ENCODE peak calls at places on chromosomes 3 and 15, in six cellular contexts. One of them, this sample, is unnamed.

GRCh38 chr15:71136159-71137137 is 21.2 kb downstream of the THSD4 start:
- DNase-seq in SW480: peak; percentile 63
- DNase-seq in M059J: peak; percentile 95
- DNase-seq in heart left ventricle: no peak
- DNase-seq in cardiac muscle cell: no peak
- DNase-seq in activated CD8-positive, alpha-beta T cell treated with anti-CD3 and anti-CD28 coated beads for 36 hours: no peak
- DNase-seq in this sample: no peak

GRCh38 chr15:77739591-77740378 is 107.1 kb upstream of the LINGO1 start:
- DNase-seq in activated CD8-positive, alpha-beta T cell treated with anti-CD3 and anti-CD28 coated beads for 36 hours: no peak
- DNase-seq in SW480: no peak
- DNase-seq in heart left ventricle: no peak
- DNase-seq in M059J: no peak
- DNase-seq in cardiac muscle cell: no peak
- DNase-seq in this sample: no peak

GRCh38 chr3:66971891-66972551 is 26.1 kb upstream of the KBTBD8 start:
- DNase-seq in M059J: peak; percentile 50
- DNase-seq in SW480: peak; percentile 75
- DNase-seq in activated CD8-positive, alpha-beta T cell treated with anti-CD3 and anti-CD28 coated beads for 36 hours: peak; percentile 79
- DNase-seq in heart left ventricle: peak; percentile 72
- DNase-seq in cardiac muscle cell: peak; percentile 93
- DNase-seq in this sample: peak; percentile 78

GRCh38 chr3:48039487-48040190 is 23.4 kb upstream of the MAP4 start:
- DNase-seq in activated CD8-positive, alpha-beta T cell treated with anti-CD3 and anti-CD28 coated beads for 36 hours: no peak
- DNase-seq in SW480: peak; percentile 74
- DNase-seq in cardiac muscle cell: peak; percentile 49
- DNase-seq in M059J: peak; percentile 93
- DNase-seq in heart left ventricle: no peak
- DNase-seq in this sample: no peak

GRCh38 chr3:32180151-32180850 is 58.2 kb upstream of the CMTM8 start:
- DNase-seq in heart left ventricle: no peak
- DNase-seq in activated CD8-positive, alpha-beta T cell treated with anti-CD3 and anti-CD28 coated beads for 36 hours: no peak
- DNase-seq in SW480: no peak
- DNase-seq in M059J: no peak
- DNase-seq in cardiac muscle cell: no peak
- DNase-seq in this sample: no peak

GRCh38 chr3:45137656-45138181 is 8.5 kb downstream of the CDCP1 start:
- DNase-seq in heart left ventricle: no peak
- DNase-seq in cardiac muscle cell: peak; percentile 35
- DNase-seq in SW480: no peak
- DNase-seq in activated CD8-positive, alpha-beta T cell treated with anti-CD3 and anti-CD28 coated beads for 36 hours: no peak
- DNase-seq in M059J: peak; percentile 51
- DNase-seq in this sample: no peak

GRCh38 chr3:99175276-99175801 is 273.8 kb upstream of the DCBLD2 start:
- DNase-seq in heart left ventricle: no peak
- DNase-seq in activated CD8-positive, alpha-beta T cell treated with anti-CD3 and anti-CD28 coated beads for 36 hours: no peak
- DNase-seq in cardiac muscle cell: no peak
- DNase-seq in M059J: no peak
- DNase-seq in SW480: no peak
- DNase-seq in this sample: no peak

GRCh38 chr15:101250931-101251829 is 668 bp downstream of the CHSY1 start:
- DNase-seq in cardiac muscle cell: peak; percentile 72
- DNase-seq in SW480: peak; percentile 52
- DNase-seq in M059J: peak; percentile 50
- DNase-seq in heart left ventricle: peak; percentile 76
- DNase-seq in activated CD8-positive, alpha-beta T cell treated with anti-CD3 and anti-CD28 coated beads for 36 hours: no peak
- DNase-seq in this sample: no peak

GRCh38 chr3:8987673-8988655 is 24.7 kb upstream of the RAD18 start:
- DNase-seq in heart left ventricle: no peak
- DNase-seq in M059J: peak; percentile 48
- DNase-seq in activated CD8-positive, alpha-beta T cell treated with anti-CD3 and anti-CD28 coated beads for 36 hours: peak; percentile 79
- DNase-seq in SW480: peak; percentile 32
- DNase-seq in cardiac muscle cell: peak; percentile 82
- DNase-seq in this sample: no peak

GRCh38 chr3:29936054-29936453 is 655.2 kb downstream of the RBMS3 start:
- DNase-seq in cardiac muscle cell: no peak
- DNase-seq in activated CD8-positive, alpha-beta T cell treated with anti-CD3 and anti-CD28 coated beads for 36 hours: no peak
- DNase-seq in heart left ventricle: no peak
- DNase-seq in M059J: no peak
- DNase-seq in SW480: no peak
- DNase-seq in this sample: no peak

GRCh38 chr15:39854161-39854560 is 65.9 kb downstream of the GPR176 start:
- DNase-seq in heart left ventricle: no peak
- DNase-seq in activated CD8-positive, alpha-beta T cell treated with anti-CD3 and anti-CD28 coated beads for 36 hours: no peak
- DNase-seq in SW480: no peak
- DNase-seq in M059J: peak; percentile 50
- DNase-seq in cardiac muscle cell: no peak
- DNase-seq in this sample: no peak

GRCh38 chr3:8239718-8240698 is 261.6 kb upstream of the LMCD1 start:
- DNase-seq in activated CD8-positive, alpha-beta T cell treated with anti-CD3 and anti-CD28 coated beads for 36 hours: peak; percentile 28
- DNase-seq in heart left ventricle: no peak
- DNase-seq in cardiac muscle cell: peak; percentile 71
- DNase-seq in M059J: peak; percentile 25
- DNase-seq in SW480: peak; percentile 33
- DNase-seq in this sample: no peak

GRCh38 chr3:99483841-99484240 is 154.6 kb upstream of the COL8A1 start:
- DNase-seq in activated CD8-positive, alpha-beta T cell treated with anti-CD3 and anti-CD28 coated beads for 36 hours: no peak
- DNase-seq in cardiac muscle cell: no peak
- DNase-seq in heart left ventricle: no peak
- DNase-seq in M059J: no peak
- DNase-seq in SW480: no peak
- DNase-seq in this sample: no peak

GRCh38 chr3:111517801-111518200 is 24.2 kb upstream of the CD96 start:
- DNase-seq in activated CD8-positive, alpha-beta T cell treated with anti-CD3 and anti-CD28 coated beads for 36 hours: no peak
- DNase-seq in M059J: peak; percentile 67
- DNase-seq in SW480: peak; percentile 46
- DNase-seq in heart left ventricle: no peak
- DNase-seq in cardiac muscle cell: no peak
- DNase-seq in this sample: no peak

GRCh38 chr3:11195721-11196332 is 41.5 kb downstream of the HRH1 start:
- DNase-seq in activated CD8-positive, alpha-beta T cell treated with anti-CD3 and anti-CD28 coated beads for 36 hours: peak; percentile 71
- DNase-seq in SW480: no peak
- DNase-seq in heart left ventricle: no peak
- DNase-seq in cardiac muscle cell: no peak
- DNase-seq in M059J: peak; percentile 87
- DNase-seq in this sample: no peak

GRCh38 chr3:87503901-87504498 is 227.6 kb upstream of the POU1F1 start:
- DNase-seq in M059J: peak; percentile 60
- DNase-seq in activated CD8-positive, alpha-beta T cell treated with anti-CD3 and anti-CD28 coated beads for 36 hours: peak; percentile 20
- DNase-seq in cardiac muscle cell: peak; percentile 59
- DNase-seq in SW480: peak; percentile 52
- DNase-seq in heart left ventricle: no peak
- DNase-seq in this sample: no peak

GRCh38 chr3:124859025-124859424 is 28.1 kb downstream of the ITGB5 start:
- DNase-seq in SW480: no peak
- DNase-seq in M059J: peak; percentile 95
- DNase-seq in heart left ventricle: no peak
- DNase-seq in cardiac muscle cell: no peak
- DNase-seq in activated CD8-positive, alpha-beta T cell treated with anti-CD3 and anti-CD28 coated beads for 36 hours: no peak
- DNase-seq in this sample: no peak

GRCh38 chr15:58932791-58933310 is 628 bp downstream of the SLTM start:
- DNase-seq in activated CD8-positive, alpha-beta T cell treated with anti-CD3 and anti-CD28 coated beads for 36 hours: no peak
- DNase-seq in cardiac muscle cell: peak; percentile 67
- DNase-seq in M059J: peak; percentile 47
- DNase-seq in SW480: peak; percentile 13
- DNase-seq in heart left ventricle: no peak
- DNase-seq in this sample: no peak

GRCh38 chr3:14565791-14566588 is 25.8 kb upstream of the GRIP2 start:
- DNase-seq in heart left ventricle: peak; percentile 14
- DNase-seq in cardiac muscle cell: no peak
- DNase-seq in SW480: peak; percentile 82
- DNase-seq in M059J: peak; percentile 82
- DNase-seq in activated CD8-positive, alpha-beta T cell treated with anti-CD3 and anti-CD28 coated beads for 36 hours: peak; percentile 30
- DNase-seq in this sample: no peak

GRCh38 chr3:59142581-59142980 is 92.8 kb upstream of the CFAP20DC start:
- DNase-seq in M059J: peak; percentile 54
- DNase-seq in SW480: peak; percentile 20
- DNase-seq in activated CD8-positive, alpha-beta T cell treated with anti-CD3 and anti-CD28 coated beads for 36 hours: no peak
- DNase-seq in heart left ventricle: no peak
- DNase-seq in cardiac muscle cell: no peak
- DNase-seq in this sample: no peak

GRCh38 chr3:197231326-197231725 is 67.1 kb downstream of the DLG1 start:
- DNase-seq in SW480: no peak
- DNase-seq in cardiac muscle cell: no peak
- DNase-seq in heart left ventricle: no peak
- DNase-seq in activated CD8-positive, alpha-beta T cell treated with anti-CD3 and anti-CD28 coated beads for 36 hours: no peak
- DNase-seq in M059J: no peak
- DNase-seq in this sample: no peak

GRCh38 chr3:7788881-7789280 is 712.7 kb upstream of the LMCD1 start:
- DNase-seq in M059J: no peak
- DNase-seq in heart left ventricle: no peak
- DNase-seq in SW480: no peak
- DNase-seq in cardiac muscle cell: no peak
- DNase-seq in activated CD8-positive, alpha-beta T cell treated with anti-CD3 and anti-CD28 coated beads for 36 hours: no peak
- DNase-seq in this sample: no peak

GRCh38 chr3:169116056-169116693 is 547.3 kb downstream of the MECOM start:
- DNase-seq in SW480: no peak
- DNase-seq in cardiac muscle cell: no peak
- DNase-seq in heart left ventricle: no peak
- DNase-seq in activated CD8-positive, alpha-beta T cell treated with anti-CD3 and anti-CD28 coated beads for 36 hours: no peak
- DNase-seq in M059J: no peak
- DNase-seq in this sample: no peak

GRCh38 chr3:73571238-73571741 is 53.5 kb downstream of the PDZRN3 start:
- DNase-seq in activated CD8-positive, alpha-beta T cell treated with anti-CD3 and anti-CD28 coated beads for 36 hours: no peak
- DNase-seq in cardiac muscle cell: peak; percentile 55
- DNase-seq in heart left ventricle: no peak
- DNase-seq in M059J: no peak
- DNase-seq in SW480: no peak
- DNase-seq in this sample: no peak

GRCh38 chr3:131396170-131396569 is 14.6 kb downstream of the NUDT16 start:
- DNase-seq in M059J: no peak
- DNase-seq in SW480: no peak
- DNase-seq in heart left ventricle: no peak
- DNase-seq in cardiac muscle cell: no peak
- DNase-seq in activated CD8-positive, alpha-beta T cell treated with anti-CD3 and anti-CD28 coated beads for 36 hours: no peak
- DNase-seq in this sample: no peak

This sample was measured in right lobe of liver.